ENCODE peak calls at places on chromosomes 3 and 15, in six cellular contexts. J is HepG2, T is HCT116, H is H1, A is SK-N-SH, S is K562. R is an unnamed sample.

GRCh38 chr3:171810278-171811058 is at the start of gene PLD1:
- DNase-seq in J (peak), T (peak), H (peak), A (peak), S (peak), R (peak)

GRCh38 chr3:61381745-61382392 is 130.6 kb upstream of the FHIT start:
- DNase-seq in J (peak), T (peak), H (no peak), A (peak), S (peak), R (peak)

GRCh38 chr15:92053727-92054316 is 200.3 kb downstream of the SLCO3A1 start:
- DNase-seq in J (no peak), T (no peak), H (no peak), A (no peak), S (no peak), R (no peak)

GRCh38 chr3:155504682-155505081 is 211.2 kb upstream of the STRIT1 start:
- DNase-seq in J (no peak), T (no peak), H (no peak), A (no peak), S (no peak), R (no peak)

GRCh38 chr3:60948488-60948887 is 302.8 kb downstream of the FHIT start:
- DNase-seq in J (no peak), T (no peak), H (no peak), A (no peak), S (no peak), R (peak)

GRCh38 chr3:146912233-146913015 is 307.3 kb upstream of the PLSCR5 start:
- DNase-seq in J (no peak), T (no peak), H (no peak), A (no peak), S (no peak), R (no peak)

GRCh38 chr3:157311633-157312365 is 124.9 kb upstream of the PTX3 start:
- DNase-seq in J (no peak), T (no peak), H (no peak), A (no peak), S (no peak), R (no peak)

GRCh38 chr3:16890605-16891333 is 6.0 kb downstream of the PLCL2 start:
- DNase-seq in J (no peak), T (no peak), H (no peak), A (no peak), S (no peak), R (no peak)

GRCh38 chr3:196327405-196327804 is 9.4 kb upstream of the DYNLT2B start:
- DNase-seq in J (no peak), T (no peak), H (peak), A (no peak), S (no peak), R (no peak)

GRCh38 chr3:52786330-52787215 is 8.0 kb upstream of the ITIH3 start:
- DNase-seq in J (no peak), T (no peak), H (no peak), A (no peak), S (no peak), R (no peak)

GRCh38 chr3:188776447-188776846 is 395.3 kb upstream of the TPRG1 start:
- DNase-seq in J (no peak), T (no peak), H (no peak), A (no peak), S (no peak), R (no peak)

GRCh38 chr3:95154775-95155174 is 1091.9 kb downstream of the NSUN3 start:
- DNase-seq in J (no peak), T (no peak), H (no peak), A (no peak), S (no peak), R (peak)

GRCh38 chr3:159892801-159893200 is 95.8 kb upstream of the IL12A start:
- DNase-seq in J (no peak), T (no peak), H (no peak), A (no peak), S (no peak), R (no peak)

GRCh38 chr15:67998599-67999122 is 55.5 kb upstream of the PIAS1 start:
- DNase-seq in J (no peak), T (no peak), H (no peak), A (no peak), S (no peak), R (no peak)

GRCh38 chr15:66566963-66567531 is 1.2 kb upstream of the LCTL start:
- DNase-seq in J (peak), T (peak), H (peak), A (peak), S (peak), R (peak)

GRCh38 chr3:15673536-15673935 is 72.0 kb downstream of the BTD start:
- DNase-seq in J (no peak), T (no peak), H (no peak), A (no peak), S (no peak), R (no peak)

GRCh38 chr3:71542548-71543370 is 40.8 kb downstream of the FOXP1 start:
- DNase-seq in J (no peak), T (no peak), H (no peak), A (peak), S (peak), R (no peak)

GRCh38 chr3:42515391-42515916 is 13.0 kb downstream of the VIPR1 start:
- DNase-seq in J (no peak), T (no peak), H (no peak), A (no peak), S (no peak), R (no peak)

GRCh38 chr3:173876476-173876875 is 478.9 kb downstream of the NLGN1 start:
- DNase-seq in J (no peak), T (peak), H (no peak), A (no peak), S (no peak), R (no peak)

DNA sequence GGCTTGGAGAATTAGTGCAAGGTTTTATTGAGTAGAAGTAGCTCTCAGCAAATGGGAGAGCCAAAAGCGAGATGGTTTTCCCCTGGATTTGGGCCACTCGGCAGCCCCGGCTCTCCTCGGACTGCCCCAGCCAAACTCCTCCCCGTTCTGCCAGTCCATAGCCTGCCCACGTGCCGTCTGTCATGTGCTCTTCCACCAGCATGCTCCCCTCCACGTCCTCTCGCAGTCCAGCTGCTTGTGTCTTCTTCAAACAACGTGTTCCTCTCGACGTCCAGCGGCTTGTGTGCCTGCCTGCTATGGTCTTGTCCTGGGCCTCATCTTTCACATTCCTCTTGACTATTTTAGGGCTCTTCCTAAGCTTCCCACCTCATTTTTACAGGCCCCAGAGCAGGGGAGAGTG is 16.7 kb upstream of the SECISBP2L start:
- DNase-seq in J (no peak), T (no peak), H (no peak), A (no peak), S (no peak), R (no peak)
- TF ChIP-seq JUND in J (no peak), T (no peak), H (no peak), A (no peak), S (no peak), R (no peak)

GRCh38 chr15:77871838-77872371 is 205.6 kb downstream of the TBC1D2B start:
- DNase-seq in J (no peak), T (no peak), H (peak), A (no peak), S (peak), R (no peak)
- TF ChIP-seq JUND in J (no peak), T (no peak), H (no peak), A (no peak), S (no peak), R (no peak)

GRCh38 chr15:75067123-75067854 is 43.9 kb downstream of the PPCDC start:
- DNase-seq in J (no peak), T (peak), H (no peak), A (no peak), S (no peak), R (no peak)
- TF ChIP-seq JUND in J (no peak), T (no peak), H (no peak), A (no peak), S (peak), R (no peak)

DNA sequence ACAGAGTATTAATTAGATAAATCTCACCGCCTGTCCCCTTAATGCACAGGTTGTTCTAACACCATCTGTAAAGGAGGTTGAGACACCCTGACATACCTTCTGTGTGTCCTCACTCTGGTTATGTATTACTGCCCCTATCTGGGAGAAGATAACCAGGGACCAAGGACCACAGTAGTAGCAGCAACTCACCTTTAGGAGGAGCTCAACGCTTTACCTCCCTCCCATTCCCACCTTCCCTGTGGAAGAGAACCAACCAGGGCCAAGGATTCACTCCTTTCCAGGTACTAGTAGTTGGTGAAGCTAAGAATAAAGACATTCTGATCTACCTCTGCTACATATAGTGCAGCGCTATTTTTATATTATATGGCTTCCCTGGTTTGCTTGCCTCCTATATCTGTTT is 232.6 kb downstream of the MEX3B start:
- DNase-seq in J (no peak), T (peak), H (no peak), A (peak), S (peak), R (peak)
- TF ChIP-seq JUND in J (no peak), T (no peak), H (no peak), A (no peak), S (no peak), R (no peak)

R was measured in T47D.